ENCODE peak calls at places on chromosome 13, in five cellular contexts. S, V, O, I and M are unnamed samples.

GRCh38 chr13:48066310-48066989 is 28.5 kb downstream of the MED4 start:
- DNase-seq in O (no peak), V (no peak), I (no peak), S (peak; percentile 26), M (no peak)

GRCh38 chr13:95245072-95245471 is 56.2 kb downstream of the ABCC4 start:
- DNase-seq in V (no peak), S (no peak), O (no peak), I (no peak), M (no peak)

GRCh38 chr13:113926951-113927660 is 46.8 kb downstream of the C13orf46 start:
- DNase-seq in V (no peak), I (no peak), O (no peak), S (no peak), M (peak; percentile 49)

GRCh38 chr13:23609414-23610186 is 39.4 kb downstream of the TNFRSF19 start:
- DNase-seq in O (no peak), V (peak; percentile 76), I (no peak), S (no peak), M (no peak)

GRCh38 chr13:102392810-102393209 is 9.0 kb downstream of the FGF14 start:
- DNase-seq in O (no peak), S (no peak), V (no peak), I (no peak), M (no peak)

GRCh38 chr13:43245374-43245964 is 222.1 kb downstream of the DNAJC15 start:
- DNase-seq in S (no peak), I (no peak), O (no peak), V (no peak), M (no peak)

GRCh38 chr13:66940113-66940512 is 290.0 kb downstream of the PCDH9 start:
- DNase-seq in V (no peak), S (no peak), O (no peak), I (no peak), M (no peak)

GRCh38 chr13:35923347-35923746 is 207.8 kb downstream of the DCLK1 start:
- DNase-seq in V (no peak), S (no peak), I (no peak), O (no peak), M (no peak)

DNA sequence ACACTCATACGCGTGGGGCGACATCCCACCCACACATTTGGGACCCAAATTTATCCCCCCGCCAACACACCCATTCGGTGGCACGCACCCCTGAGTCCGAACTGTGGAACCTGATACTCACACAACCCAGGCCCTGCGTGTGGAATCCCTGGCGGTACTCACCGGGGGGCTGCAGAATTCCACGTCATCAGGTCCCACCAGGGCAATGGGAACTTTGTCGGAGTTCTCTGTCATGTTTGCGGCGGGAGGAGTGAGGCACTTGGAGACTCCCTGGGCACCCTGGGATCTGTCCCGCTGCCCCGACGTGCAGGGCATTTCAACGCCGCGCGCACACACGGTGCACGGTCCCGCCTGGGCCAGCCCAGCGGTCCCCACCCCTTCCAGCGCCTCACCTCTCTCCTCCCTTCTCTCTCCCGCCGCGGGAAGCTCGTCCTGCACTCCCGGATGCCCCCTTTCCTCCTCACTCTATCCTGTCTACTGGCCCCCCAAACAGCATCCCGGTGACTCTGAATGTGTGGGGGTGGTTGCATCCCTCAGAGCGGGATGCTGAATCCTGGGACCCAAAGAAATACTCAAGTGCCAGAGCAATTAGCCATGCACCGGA is at the start of gene CNMD:
- DNase-seq in S (no peak), I (peak; percentile 65), V (no peak), O (no peak), M (no peak)
- TF ChIP-seq POLR2AphosphoS5 in S (no peak), I (no peak), V (no peak), O (no peak), M (no peak)

DNA sequence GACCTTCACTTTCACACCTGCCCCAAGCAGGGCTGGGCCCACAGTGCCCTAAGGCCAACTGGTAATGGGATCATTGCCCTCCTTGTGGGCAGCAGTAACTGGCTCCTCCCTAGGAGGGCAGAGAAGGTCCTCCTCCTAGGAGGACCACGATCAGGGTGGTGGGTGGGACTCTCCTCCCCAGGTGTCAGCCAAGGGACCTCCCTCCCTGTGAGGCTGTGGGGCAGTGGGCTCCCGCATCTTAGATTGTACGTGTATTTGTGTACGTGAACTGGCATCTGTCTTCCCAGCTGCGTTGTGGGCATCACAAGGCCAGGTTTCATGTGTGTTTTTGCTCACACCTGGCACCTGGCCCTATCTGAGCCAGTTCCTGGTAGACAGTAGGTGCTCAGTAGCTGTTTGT is 111.8 kb downstream of the SOX1 start:
- DNase-seq in V (no peak), O (no peak), S (no peak), I (no peak), M (no peak)
- H3K27me3 ChIP-seq in V (peaks cover 8% of the 10 kb centered on the region), O (no peaks in the 10 kb centered on the region), S (peaks cover 8% of the 10 kb centered on the region), I (no peaks in the 10 kb centered on the region), M (no peaks in the 10 kb centered on the region)

GRCh38 chr13:33279414-33279813 is 6.1 kb downstream of the STARD13 start:
- DNase-seq in V (peak; percentile 54), S (no peak), I (no peak), O (peak; percentile 64), M (no peak)

GRCh38 chr13:33281951-33282595 is 3.5 kb downstream of the STARD13 start:
- DNase-seq in V (no peak), S (no peak), I (no peak), O (no peak), M (no peak)

GRCh38 chr13:33280550-33280905 is 5.0 kb downstream of the STARD13 start:
- DNase-seq in S (no peak), O (no peak), I (no peak), V (no peak), M (no peak)

GRCh38 chr13:33279898-33280549 is 5.5 kb downstream of the STARD13 start:
- DNase-seq in O (no peak), S (no peak), V (peak; percentile 31), I (no peak), M (no peak)

GRCh38 chr13:33280923-33281322 is 4.6 kb downstream of the STARD13 start:
- DNase-seq in V (no peak), I (no peak), S (no peak), O (no peak), M (no peak)
- H3K4me1 ChIP-seq in V (no peaks in the 10 kb centered on the region), I (peaks cover 4% of the 10 kb centered on the region), S (no peaks in the 10 kb centered on the region), O (peaks cover 5% of the 10 kb centered on the region), M (peaks cover 18% of the 10 kb centered on the region)

GRCh38 chr13:109698779-109699178 is 87.6 kb downstream of the IRS2 start:
- DNase-seq in I (no peak), V (no peak), O (no peak), S (no peak), M (no peak)
- TF ChIP-seq POLR2AphosphoS5 in I (no peak), V (no peak), O (no peak), S (no peak), M (no peak)

GRCh38 chr13:28494537-28494860 is 429 bp downstream of the FLT1 start:
- DNase-seq in I (no peak), V (no peak), S (no peak), O (no peak), M (no peak)
- H3K27me3 ChIP-seq in I (peaks cover 14% of the 10 kb centered on the region), V (peaks cover 21% of the 10 kb centered on the region), S (peaks cover 33% of the 10 kb centered on the region), O (peaks cover 90% of the 10 kb centered on the region), M (peaks cover 12% of the 10 kb centered on the region)

GRCh38 chr13:77026255-77026782 is 640 bp downstream of the FBXL3 start:
- DNase-seq in I (peak; percentile 70), V (peak; percentile 83), O (peak; percentile 94), S (peak; percentile 85), M (peak; percentile 85)
- H3K4me1 ChIP-seq in I (peaks cover 5% of the 10 kb centered on the region), V (no peaks in the 10 kb centered on the region), O (peaks cover 35% of the 10 kb centered on the region), S (peaks cover 8% of the 10 kb centered on the region), M (no peaks in the 10 kb centered on the region)

DNA sequence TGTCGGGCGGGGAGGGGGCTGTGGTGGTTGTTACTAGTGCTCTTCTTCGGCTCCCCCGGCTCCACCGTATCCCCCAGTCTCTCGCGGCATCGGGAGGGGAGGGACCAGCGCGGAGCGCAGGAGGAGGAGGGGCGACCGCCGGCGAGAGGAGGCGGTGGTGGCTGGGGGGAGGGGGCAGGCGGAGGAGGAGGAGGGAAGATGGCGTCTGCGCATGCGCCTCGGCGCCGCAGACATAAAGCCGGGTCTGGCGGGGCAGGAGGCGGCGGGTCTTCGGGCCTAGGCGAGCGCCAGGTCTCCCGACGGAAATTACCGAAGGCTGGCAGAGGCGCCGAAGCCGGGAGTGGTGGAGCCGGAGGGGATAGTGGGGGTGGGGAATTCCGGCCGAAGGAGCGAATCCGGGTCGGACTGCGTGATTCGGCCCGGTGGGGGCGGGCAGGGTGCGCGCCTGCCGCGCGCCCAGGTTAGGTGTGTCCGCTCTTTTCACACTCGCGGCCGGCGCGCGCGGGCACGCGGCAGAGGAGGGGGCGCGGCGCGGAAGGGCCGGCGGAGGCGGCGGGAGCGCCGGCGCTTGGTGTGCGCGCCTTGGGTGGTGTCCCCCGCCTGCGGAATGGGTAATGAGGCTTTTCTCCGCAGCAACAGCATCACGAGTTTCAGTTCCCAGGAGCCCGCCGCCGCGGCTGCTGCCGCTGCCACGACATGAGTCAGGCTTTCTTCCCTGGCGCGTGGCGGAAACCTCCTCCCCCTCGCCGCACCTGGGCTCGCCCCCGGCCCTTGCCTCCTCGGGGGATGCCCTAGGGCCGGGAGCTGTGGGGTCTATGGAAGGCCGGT is 1.3 kb upstream of the TSC22D1 start:
- DNase-seq in O (peak; percentile 98), I (peak; percentile 97), S (peak; percentile 95), V (peak; percentile 96), M (peak; percentile 95)
- TF ChIP-seq POLR2AphosphoS5 in O (peak; percentile 82), I (peak; percentile 87), S (no peak), V (peak; percentile 82), M (peak; percentile 30)